ENCODE peak calls at places on chromosomes 13 and 19, in five cellular contexts. F is heart left ventricle, C is cardiac muscle cell, P is AG09309, V is IMR-90. U is an unnamed sample.

GRCh38 chr13:26041476-26041875 is 10.3 kb downstream of the SHISA2 start:
- DNase-seq in V (no peak), F (no peak), P (no peak), C (no peak), U (no peak)

GRCh38 chr19:14432817-14433453 is at the start of gene PKN1:
- DNase-seq in F (peak), C (peak), P (no peak), V (no peak), U (peak)

GRCh38 chr13:40547545-40548322 is 118.7 kb downstream of the FOXO1 start:
- DNase-seq in C (no peak), F (no peak), V (no peak), P (no peak), U (no peak)

GRCh38 chr19:57664269-57665127 is 4.2 kb upstream of the ZSCAN4 start:
- DNase-seq in C (peak), V (peak), P (no peak), F (peak), U (peak)

GRCh38 chr19:17784201-17785008 is 10.5 kb upstream of the B3GNT3 start:
- DNase-seq in P (no peak), C (peak), V (peak), F (peak), U (peak)

GRCh38 chr13:60155978-60156377 is 7.8 kb downstream of the DIAPH3 start:
- DNase-seq in C (peak), V (peak), F (no peak), P (no peak), U (peak)

GRCh38 chr19:12778020-12778904 is 2.9 kb upstream of the HOOK2 start:
- DNase-seq in C (peak), F (peak), P (no peak), V (peak), U (peak)

GRCh38 chr13:32432856-32433255 is 4.9 kb upstream of the N4BP2L1 start:
- DNase-seq in V (no peak), F (no peak), P (no peak), C (no peak), U (no peak)

GRCh38 chr19:11361771-11362731 is 6.8 kb downstream of the PLPPR2 start:
- DNase-seq in C (no peak), F (no peak), V (no peak), P (no peak), U (no peak)

GRCh38 chr13:106156468-106156867 is 379.0 kb downstream of the EFNB2 start:
- DNase-seq in C (peak), F (no peak), V (peak), P (peak), U (peak)

GRCh38 chr19:17949956-17950309 is 17.0 kb upstream of the KCNN1 start:
- DNase-seq in V (no peak), P (no peak), F (no peak), C (no peak), U (no peak)

GRCh38 chr19:42250249-42250665 is 4.7 kb downstream of the ERF start:
- DNase-seq in P (no peak), V (no peak), C (no peak), F (peak), U (no peak)

GRCh38 chr13:40749327-40749726 is 21.7 kb downstream of the MRPS31 start:
- DNase-seq in V (no peak), C (no peak), F (no peak), P (no peak), U (no peak)

GRCh38 chr13:24042710-24043440 is 117.6 kb upstream of the SPATA13 start:
- DNase-seq in C (no peak), F (no peak), V (peak), P (no peak), U (peak)

GRCh38 chr19:27748551-27749152 is 1464.3 kb downstream of the UQCRFS1 start:
- DNase-seq in P (no peak), F (no peak), C (no peak), V (peak), U (no peak)

GRCh38 chr13:81929988-81930387 is 1589.1 kb upstream of the SPRY2 start:
- DNase-seq in V (no peak), P (no peak), C (peak), F (no peak), U (no peak)

GRCh38 chr13:101492251-101492910 is 39.9 kb downstream of the ITGBL1 start:
- DNase-seq in V (peak), C (peak), F (no peak), P (no peak), U (peak)

GRCh38 chr13:24341439-24341838 is 32.1 kb downstream of the C1QTNF9 start:
- DNase-seq in P (no peak), V (peak), F (no peak), C (no peak), U (peak)

GRCh38 chr13:42876810-42877550 is 95.6 kb downstream of the FAM216B start:
- DNase-seq in F (no peak), V (peak), P (peak), C (peak), U (peak)

GRCh38 chr13:49733181-49733951 is 42.1 kb upstream of the EBPL start:
- DNase-seq in C (peak), F (no peak), V (peak), P (no peak), U (no peak)

GRCh38 chr19:9538183-9539058 is at the start of gene ZNF426:
- DNase-seq in P (peak), F (peak), V (peak), C (peak), U (peak)

GRCh38 chr13:107799001-107799400 is 416.3 kb downstream of the LIG4 start:
- DNase-seq in C (peak), V (peak), P (peak), F (no peak), U (peak)

GRCh38 chr13:25401958-25402357 is 30.2 kb downstream of the ATP8A2 start:
- DNase-seq in C (no peak), F (no peak), P (no peak), V (no peak), U (no peak)

GRCh38 chr19:23801798-23802197 is 43.1 kb upstream of the ZNF681 start:
- DNase-seq in V (no peak), F (no peak), P (no peak), C (no peak), U (no peak)
- H3K4me3 ChIP-seq in V (no peak), F (no peak), P (no peak), C (no peak), U (no peak)

DNA sequence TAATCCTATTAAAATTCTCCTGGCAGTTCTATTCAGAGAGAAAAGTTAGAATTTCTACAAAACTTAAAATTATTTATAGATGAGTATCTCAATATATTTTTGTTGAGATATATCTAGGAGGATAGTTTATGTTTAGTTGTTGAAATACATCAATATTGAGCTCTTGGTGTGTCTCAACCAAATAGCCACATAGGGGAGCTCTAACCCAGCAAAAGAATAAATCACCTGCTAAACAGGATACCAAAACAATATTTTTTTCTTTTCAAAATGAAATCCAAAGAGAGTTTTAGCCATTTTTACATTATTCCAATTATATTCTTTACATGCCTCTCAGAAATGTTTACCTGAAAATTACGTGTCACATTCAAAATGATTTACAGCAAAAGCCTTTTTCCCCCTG is 954.7 kb downstream of the SLITRK6 start:
- DNase-seq in P (no peak), C (peak), V (no peak), F (no peak), U (no peak)
- TF ChIP-seq CTCF in P (peak), C (no peak), V (no peak), F (no peak), U (no peak)

DNA sequence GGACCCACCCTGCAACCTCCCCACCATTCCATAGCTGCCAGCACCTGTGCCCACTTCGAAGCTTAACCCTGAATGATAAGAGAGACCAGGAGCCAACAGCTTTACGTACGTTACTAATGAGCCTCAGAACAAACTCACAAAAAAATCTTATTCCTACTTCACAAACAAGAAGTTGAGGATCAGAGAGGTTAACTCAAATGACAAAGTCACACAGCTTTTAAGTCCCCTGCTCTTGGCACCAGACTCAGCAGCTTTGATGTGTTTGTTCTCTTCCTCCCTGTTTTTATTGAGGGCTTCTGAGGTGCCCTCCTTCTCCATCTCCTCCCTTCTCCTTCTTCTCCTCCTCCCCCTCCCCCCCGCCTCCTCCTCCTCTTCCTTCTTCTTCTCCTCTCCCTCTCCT is 115.4 kb downstream of the ZDHHC20 start:
- DNase-seq in P (no peak), V (no peak), F (no peak), C (no peak), U (no peak)
- H3K4me3 ChIP-seq in P (no peak), V (no peak), F (no peak), C (no peak), U (no peak)

DNA sequence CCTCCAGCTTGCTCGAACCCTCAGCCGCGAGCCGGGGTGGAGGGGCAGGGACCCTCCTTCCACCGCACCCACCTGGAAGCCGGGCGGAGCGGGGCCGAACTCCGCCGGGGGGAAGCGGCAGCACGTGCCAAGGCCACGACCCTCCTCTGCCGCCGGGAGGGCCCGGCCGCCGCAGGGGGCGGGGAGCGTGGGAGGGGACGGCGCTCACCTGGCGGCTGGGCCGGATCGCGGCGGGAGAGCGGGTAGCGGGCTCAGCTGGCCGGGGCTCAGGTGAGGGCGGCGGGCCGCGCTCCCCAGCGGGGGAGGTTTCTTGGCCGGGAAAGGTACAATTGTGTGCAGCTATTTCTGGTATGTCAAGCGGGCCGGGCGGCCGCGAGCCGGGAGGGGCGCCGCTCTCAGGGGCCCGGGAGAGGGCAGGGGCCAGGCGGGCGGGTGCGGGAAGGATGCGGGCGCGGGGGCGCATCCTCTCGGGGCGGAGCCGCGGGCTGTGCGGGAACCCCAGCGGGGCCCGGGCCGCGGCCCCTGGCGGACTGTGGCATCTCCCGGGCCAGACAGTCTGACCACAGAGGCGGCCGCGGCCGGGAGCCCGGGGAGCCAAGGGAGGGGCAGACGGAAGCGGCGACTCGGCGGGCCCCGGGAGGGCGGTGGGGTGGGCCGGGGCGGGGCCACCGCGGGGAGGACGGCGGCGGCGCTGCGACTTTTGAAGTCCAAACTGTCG is at the start of gene LMO7:
- DNase-seq in V (peak), F (peak), P (no peak), C (peak), U (peak)
- TF ChIP-seq CTCF in V (no peak), F (no peak), P (no peak), C (no peak), U (no peak)

GRCh38 chr19:56091066-56091490 is 30.0 kb downstream of the ZNF787 start:
- DNase-seq in F (no peak), C (peak), P (no peak), V (peak), U (peak)

GRCh38 chr19:56092685-56093631 is 28.1 kb downstream of the ZNF787 start:
- DNase-seq in C (no peak), F (no peak), V (no peak), P (no peak), U (no peak)

GRCh38 chr19:56094449-56094848 is 26.6 kb downstream of the ZNF787 start:
- DNase-seq in F (no peak), V (no peak), P (no peak), C (no peak), U (no peak)

GRCh38 chr19:56089344-56089743 is 31.8 kb downstream of the ZNF787 start:
- DNase-seq in P (no peak), F (no peak), V (no peak), C (no peak), U (no peak)

GRCh38 chr19:56091751-56092546 is 29.1 kb downstream of the ZNF787 start:
- DNase-seq in V (no peak), F (no peak), C (no peak), P (no peak), U (no peak)
- H3K4me3 ChIP-seq in V (no peak), F (peak), C (no peak), P (no peak), U (no peak)

DNA sequence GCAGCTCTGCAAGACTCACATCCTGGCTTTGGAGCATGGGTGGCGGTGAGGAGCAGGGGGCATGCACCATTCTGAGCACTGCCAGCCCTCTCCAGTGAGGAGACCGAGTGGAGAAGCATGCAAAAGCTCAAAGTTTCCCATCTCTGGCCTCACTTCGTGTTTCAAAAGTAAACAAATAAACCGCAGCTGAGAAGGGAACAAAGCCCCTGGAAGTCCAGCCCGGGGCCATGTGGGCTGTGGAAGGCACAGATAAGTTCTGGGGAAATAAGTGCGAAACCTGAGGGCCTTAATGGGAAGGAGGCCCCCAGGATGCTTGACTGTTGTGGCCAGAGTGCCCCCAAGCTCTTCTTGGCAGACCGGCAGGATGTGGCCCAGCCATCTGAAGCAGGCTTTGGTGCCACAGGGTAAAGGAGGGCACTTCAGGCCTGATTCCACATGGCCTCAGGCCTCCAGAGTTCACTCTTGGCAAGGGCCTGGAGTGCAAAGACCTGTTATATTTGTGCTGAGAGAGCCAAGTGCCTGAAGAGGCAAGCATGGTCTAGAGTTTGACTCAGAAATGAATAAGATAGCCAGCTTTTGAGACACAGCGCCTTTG is 1.2 kb downstream of the MEDAG start:
- DNase-seq in F (no peak), V (peak), P (no peak), C (peak), U (peak)
- TF ChIP-seq CTCF in F (no peak), V (no peak), P (no peak), C (no peak), U (no peak)

DNA sequence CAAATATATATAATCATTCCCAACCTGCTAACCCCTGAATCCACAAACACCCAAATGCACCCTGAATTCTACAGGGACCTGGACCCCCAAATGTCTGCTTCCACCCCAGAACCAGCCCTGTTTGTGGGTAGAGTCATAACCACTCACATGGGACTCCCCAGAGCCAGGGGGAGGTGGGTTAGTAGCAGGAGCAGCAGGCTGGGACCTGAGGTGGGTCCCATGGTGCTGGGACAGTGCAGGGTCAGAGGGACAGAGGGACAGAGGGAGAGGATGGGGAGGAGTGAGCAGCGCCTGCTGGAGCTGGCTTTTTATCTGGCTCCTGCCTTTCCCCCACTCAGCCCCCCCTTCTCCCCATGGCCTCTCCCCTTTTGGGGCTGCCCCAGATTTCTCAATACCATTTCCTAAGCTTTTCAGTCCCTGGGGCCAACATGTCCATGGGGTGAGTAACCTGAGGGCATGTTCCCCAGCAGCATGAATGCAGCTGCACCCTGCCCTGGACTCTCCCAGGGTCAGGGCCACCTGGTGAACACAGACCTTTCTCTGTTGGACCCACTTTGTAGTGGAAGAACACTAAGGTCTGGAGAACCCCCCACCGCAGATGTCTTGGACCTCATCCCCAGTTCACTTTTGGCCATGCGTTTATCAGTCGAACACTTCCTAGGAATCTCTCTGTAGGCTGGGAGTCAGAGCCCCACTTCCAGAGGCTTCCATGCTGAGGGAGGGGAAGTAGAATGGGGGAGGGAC is at the start of gene C3:
- DNase-seq in P (no peak), F (peak), C (peak), V (peak), U (peak)
- H3K4me3 ChIP-seq in P (no peak), F (peak), C (no peak), V (no peak), U (peak)

GRCh38 chr13:27383104-27383921 is 41.1 kb upstream of the GTF3A start:
- DNase-seq in V (no peak), F (no peak), P (no peak), C (no peak), U (no peak)
- TF ChIP-seq CTCF in V (no peak), F (no peak), P (no peak), C (no peak), U (no peak)

GRCh38 chr19:50722248-50723013 is 733 bp upstream of the CLEC11A start:
- DNase-seq in F (no peak), P (no peak), V (peak), C (no peak), U (peak)
- H3K4me3 ChIP-seq in F (peak), P (peak), V (peak), C (no peak), U (peak)